ENCODE peak calls at places on chromosomes 13 and 19, in five cellular contexts. I is psoas muscle, L is dorsolateral prefrontal cortex, N is thyroid gland, C is H1. O is an unnamed sample. For H3K27me3, the result is how much of the 10 kb centered on the place peaks cover.

GRCh38 chr19:58578430-58578925 is 5.3 kb upstream of the MZF1 start:
- DNase-seq in I (no peak), L (no peak), N (no peak), C (no peak), O (no peak)

GRCh38 chr13:27533155-27533643 is 82.8 kb upstream of the MTIF3 start:
- DNase-seq in I (peak), L (peak), N (peak), C (peak), O (peak)

GRCh38 chr19:51986309-51987291 is at the start of gene ZNF350:
- DNase-seq in I (peak), L (peak), N (peak), C (peak), O (peak)

GRCh38 chr19:2413159-2413558 is 14.2 kb downstream of the TIMM13 start:
- DNase-seq in I (no peak), L (no peak), N (no peak), C (no peak), O (no peak)

GRCh38 chr13:73272831-73273230 is 214.0 kb downstream of the KLF5 start:
- DNase-seq in I (no peak), L (no peak), N (no peak), C (no peak), O (no peak)

GRCh38 chr19:16366433-16367268 is 42.0 kb downstream of the KLF2 start:
- DNase-seq in I (no peak), L (no peak), N (no peak), C (no peak), O (peak)

GRCh38 chr13:21342699-21343442 is 116.2 kb downstream of the ZDHHC20 start:
- DNase-seq in I (no peak), L (no peak), N (no peak), C (no peak), O (no peak)

GRCh38 chr13:98442391-98443230 is 134.3 kb downstream of the STK24 start:
- DNase-seq in I (no peak), L (no peak), N (no peak), C (no peak), O (no peak)

GRCh38 chr19:35715981-35716734 is 1.6 kb upstream of the KMT2B start:
- DNase-seq in I (peak), L (peak), N (peak), C (peak), O (no peak)

GRCh38 chr13:106522898-106523525 is 12.4 kb downstream of the EFNB2 start:
- DNase-seq in I (no peak), L (no peak), N (no peak), C (no peak), O (no peak)

GRCh38 chr19:36939153-36939552 is 23.0 kb downstream of the ZNF568 start:
- DNase-seq in I (no peak), L (no peak), N (no peak), C (no peak), O (no peak)

GRCh38 chr19:47719047-47719885 is 6.0 kb downstream of the EHD2 start:
- DNase-seq in I (peak), L (peak), N (peak), C (no peak), O (no peak)

GRCh38 chr13:109869312-109870237 is 83.2 kb upstream of the IRS2 start:
- DNase-seq in I (peak), L (peak), N (peak), C (no peak), O (no peak)
- TF ChIP-seq CTCF in I (no peak), L (no peak), N (no peak), C (peak), O (no peak)

GRCh38 chr19:39936622-39937021 is 2.2 kb upstream of the FCGBP start:
- DNase-seq in I (no peak), L (no peak), N (no peak), C (no peak), O (no peak)
- H3K27ac ChIP-seq in I (no peak), L (peak), N (no peak), C (no peak), O (no peak)

GRCh38 chr13:45934283-45934682 is 82.7 kb upstream of the SIAH3 start:
- DNase-seq in I (no peak), L (no peak), N (no peak), C (no peak), O (no peak)
- H3K27me3 ChIP-seq in I (under half), L (under half), N (under half), C (under half), O (under half)

DNA sequence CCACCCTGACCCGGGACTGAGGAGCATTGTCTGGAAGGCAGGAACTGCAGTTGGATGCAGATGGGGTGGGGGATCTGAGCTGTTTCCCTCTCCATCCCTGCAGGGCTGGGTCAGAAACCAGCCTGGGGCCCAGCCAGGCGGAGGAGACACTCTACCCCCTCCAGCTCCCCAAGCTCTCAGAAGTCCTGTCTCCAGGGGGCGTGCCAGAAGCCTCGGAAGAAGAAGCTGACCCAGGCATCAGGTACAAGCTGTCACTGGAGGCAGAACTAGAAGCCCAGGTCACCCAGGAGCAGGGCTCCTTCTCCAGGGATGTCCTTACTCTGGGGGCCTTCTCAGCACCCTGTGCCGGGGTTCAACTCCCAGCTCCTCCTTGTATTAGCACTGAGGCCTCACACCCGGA is 15.5 kb downstream of the SIX5 start:
- DNase-seq in I (no peak), L (no peak), N (no peak), C (peak), O (no peak)
- TF ChIP-seq CTCF in I (no peak), L (no peak), N (no peak), C (peak), O (no peak)

GRCh38 chr19:11136400-11137101 is 19.0 kb downstream of the SPC24 start:
- DNase-seq in I (no peak), L (no peak), N (no peak), C (no peak), O (no peak)
- H3K27ac ChIP-seq in I (no peak), L (peak), N (no peak), C (no peak), O (no peak)

O was measured in CD4-positive, alpha-beta T cell.